ENCODE peak calls at places on chromosomes 12 and 14, in four cellular contexts. M is SK-N-SH, Y is GM12878, D is K562. P is an unnamed sample.

GRCh38 chr12:116426391-116427136 is 132.6 kb upstream of the MAP1LC3B2 start:
- DNase-seq in D (peak), M (peak), Y (no peak), P (peak)

GRCh38 chr12:131867891-131868675 is 26.3 kb upstream of the ULK1 start:
- DNase-seq in M (peak), Y (no peak), D (no peak), P (no peak)

GRCh38 chr12:131061041-131061806 is 107.5 kb downstream of the ADGRD1 start:
- DNase-seq in Y (peak), D (no peak), M (no peak), P (no peak)

GRCh38 chr12:107990325-107990724 is 138.8 kb upstream of the WSCD2 start:
- DNase-seq in D (peak), Y (no peak), M (peak), P (no peak)

GRCh38 chr12:45583011-45583657 is 146.4 kb upstream of the ARID2 start:
- DNase-seq in Y (no peak), D (no peak), M (peak), P (no peak)

GRCh38 chr12:121438905-121439304 is 39.0 kb downstream of the RNF34 start:
- DNase-seq in D (no peak), Y (no peak), M (no peak), P (no peak)

GRCh38 chr14:52268191-52269061 is 928 bp downstream of the PTGDR start:
- DNase-seq in Y (no peak), D (no peak), M (peak), P (peak)

GRCh38 chr12:78241472-78241871 is 410.8 kb downstream of the NAV3 start:
- DNase-seq in M (no peak), Y (no peak), D (no peak), P (no peak)

GRCh38 chr14:60738843-60739508 is 4.4 kb downstream of the MNAT1 start:
- DNase-seq in D (no peak), M (no peak), Y (no peak), P (no peak)

GRCh38 chr14:76985540-76986260 is 42.8 kb downstream of the IRF2BPL start:
- DNase-seq in D (no peak), M (no peak), Y (no peak), P (peak)

GRCh38 chr12:6860116-6860515 is 7.2 kb upstream of the TPI1 start:
- DNase-seq in Y (no peak), M (no peak), D (no peak), P (no peak)

GRCh38 chr14:37587438-37587837 is 7.6 kb downstream of the FOXA1 start:
- DNase-seq in Y (no peak), M (no peak), D (no peak), P (no peak)

GRCh38 chr12:27208414-27208750 is 35.7 kb upstream of the STK38L start:
- DNase-seq in D (no peak), M (no peak), Y (no peak), P (no peak)

GRCh38 chr12:27123642-27124041 is 41.3 kb upstream of the C12orf71 start:
- DNase-seq in Y (no peak), M (peak), D (peak), P (no peak)

GRCh38 chr14:104001003-104001402 is 58.7 kb upstream of the RD3L start:
- DNase-seq in M (peak), D (peak), Y (no peak), P (no peak)

GRCh38 chr14:53780156-53780555 is 176.5 kb downstream of the BMP4 start:
- DNase-seq in M (no peak), D (no peak), Y (no peak), P (no peak)

GRCh38 chr14:70802379-70802778 is 6.9 kb downstream of the MAP3K9 start:
- DNase-seq in Y (no peak), D (no peak), M (no peak), P (no peak)

GRCh38 chr12:119102274-119102673 is 76.5 kb upstream of the HSPB8 start:
- DNase-seq in D (no peak), Y (no peak), M (no peak), P (no peak)

GRCh38 chr12:106205208-106206069 is 42.4 kb downstream of the CKAP4 start:
- DNase-seq in M (no peak), Y (no peak), D (no peak), P (no peak)

GRCh38 chr12:53492830-53493609 is 6.2 kb downstream of the MAP3K12 start:
- DNase-seq in M (peak), D (peak), Y (peak), P (peak)

GRCh38 chr12:28998662-28999120 is 150.4 kb upstream of the FAR2 start:
- DNase-seq in M (peak), D (peak), Y (no peak), P (no peak)

GRCh38 chr12:22543246-22544037 is 900 bp downstream of the C2CD5 start:
- DNase-seq in Y (peak), M (no peak), D (peak), P (peak)

GRCh38 chr14:68527329-68527851 is 265.5 kb downstream of the ZFP36L1 start:
- DNase-seq in M (no peak), D (no peak), Y (no peak), P (no peak)

GRCh38 chr14:46058964-46059580 is 592.5 kb downstream of the RPL10L start:
- DNase-seq in M (no peak), Y (peak), D (no peak), P (no peak)

GRCh38 chr12:57219993-57220728 is 3.6 kb downstream of the NXPH4 start:
- DNase-seq in M (peak), Y (no peak), D (no peak), P (peak)

GRCh38 chr12:53097207-53097563 is 282 bp upstream of the IGFBP6 start:
- DNase-seq in D (no peak), Y (no peak), M (peak), P (no peak)

GRCh38 chr12:116975779-116976393 is 65.1 kb downstream of the FBXW8 start:
- DNase-seq in M (no peak), Y (no peak), D (no peak), P (no peak)

GRCh38 chr12:32947203-32947795 is 50.7 kb upstream of the PKP2 start:
- DNase-seq in Y (no peak), M (peak), D (peak), P (no peak)

GRCh38 chr12:11486623-11487444 is 91.5 kb upstream of the PRB2 start:
- DNase-seq in D (peak), Y (peak), M (peak), P (no peak)

GRCh38 chr14:81221579-81222102 is 882 bp upstream of the GTF2A1 start:
- DNase-seq in M (no peak), D (no peak), Y (no peak), P (no peak)

GRCh38 chr12:22529281-22530060 is 14.9 kb downstream of the C2CD5 start:
- DNase-seq in Y (no peak), D (peak), M (peak), P (no peak)

GRCh38 chr12:37672655-37673260 is 643.8 kb upstream of the ALG10B start:
- DNase-seq in Y (no peak), D (peak), M (no peak), P (no peak)

GRCh38 chr14:70822706-70823185 is 13.4 kb upstream of the MAP3K9 start:
- DNase-seq in D (no peak), M (peak), Y (no peak), P (peak)

GRCh38 chr14:94728950-94729349 is 41.0 kb downstream of the GSC start:
- DNase-seq in D (no peak), M (no peak), Y (no peak), P (no peak)

DNA sequence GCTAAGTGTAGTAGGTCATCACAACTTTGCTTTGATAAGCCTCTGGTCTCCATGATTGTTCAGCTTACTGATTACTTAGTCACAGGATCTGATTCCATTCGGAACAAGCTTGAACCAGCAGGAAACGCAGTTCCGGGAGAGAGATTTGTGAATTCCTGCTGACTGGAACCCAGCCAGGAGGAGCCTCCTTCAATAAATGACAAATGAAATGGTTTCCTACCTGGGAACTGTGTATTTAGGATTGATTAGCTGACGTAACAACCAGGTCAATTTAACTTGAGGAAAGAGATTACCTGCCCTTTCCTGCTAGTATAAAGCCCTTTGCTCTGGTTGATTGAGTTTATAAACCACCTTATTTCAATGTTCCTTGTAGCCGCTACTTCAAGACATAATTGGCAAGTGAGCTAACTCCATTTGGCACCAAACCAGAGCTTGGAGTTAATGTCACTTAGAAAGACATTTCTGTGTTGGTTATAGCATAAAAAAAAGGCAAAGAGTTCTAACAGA is 35.1 kb upstream of the KCNH3 start:
- DNase-seq in Y (no peak), D (no peak), M (no peak), P (no peak)
- H3K9ac ChIP-seq in Y (no peak), D (no peak), M (peak), P (no peak)

DNA sequence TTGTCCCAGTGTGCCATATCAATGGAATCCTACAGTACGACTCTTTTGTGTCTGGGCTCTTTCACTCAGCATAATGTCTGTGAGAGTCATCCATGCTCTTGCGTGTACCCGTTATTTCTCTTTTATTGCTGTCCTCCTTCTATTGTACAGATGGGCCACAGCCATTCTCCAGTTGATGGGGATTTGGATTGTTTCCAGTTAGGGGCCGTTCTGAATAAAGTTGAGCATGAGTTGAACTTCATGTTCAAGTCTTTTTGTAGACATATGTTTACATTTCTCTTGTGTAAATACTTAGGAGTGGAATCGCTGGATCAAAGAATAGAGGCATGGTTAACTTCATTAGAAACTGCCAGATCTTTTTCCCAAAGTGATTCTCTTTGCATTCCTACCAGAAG is 38.4 kb downstream of the MYO1H start:
- DNase-seq in Y (no peak), D (no peak), M (no peak), P (no peak)
- TF ChIP-seq NRF1 in Y (no peak), D (no peak), M (no peak), P (no peak)

DNA sequence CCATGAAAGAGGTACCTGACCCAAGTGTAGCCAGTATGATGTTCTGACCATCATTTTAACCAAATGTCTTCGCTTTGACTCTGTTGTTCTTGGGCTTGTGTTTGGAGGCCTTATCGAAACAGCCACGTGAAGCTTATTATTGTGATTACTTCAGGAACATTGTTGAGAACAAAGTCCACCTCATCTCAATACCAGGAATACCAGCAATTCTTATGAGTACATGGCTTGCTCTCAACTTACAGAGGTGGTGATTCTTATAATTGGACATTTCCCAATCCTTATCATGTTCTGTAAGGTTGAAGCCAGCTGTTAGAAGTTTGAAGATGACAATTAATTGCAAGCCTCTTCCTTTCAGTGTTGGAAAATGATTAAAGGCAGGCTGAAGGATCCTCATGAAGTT is 21.8 kb upstream of the RPS6KA5 start:
- DNase-seq in M (no peak), D (no peak), Y (no peak), P (no peak)
- H3K9ac ChIP-seq in M (no peak), D (no peak), Y (no peak), P (no peak)

GRCh38 chr12:1810201-1810930 is 10.0 kb upstream of the LRTM2 start:
- DNase-seq in D (peak), Y (no peak), M (no peak), P (no peak)

GRCh38 chr12:1808036-1808797 is 12.1 kb upstream of the LRTM2 start:
- DNase-seq in M (no peak), Y (no peak), D (no peak), P (no peak)

GRCh38 chr12:1809606-1810140 is 10.7 kb upstream of the LRTM2 start:
- DNase-seq in M (no peak), Y (no peak), D (peak), P (no peak)

GRCh38 chr12:1807489-1807888 is 12.9 kb upstream of the LRTM2 start:
- DNase-seq in Y (no peak), D (no peak), M (no peak), P (no peak)

DNA sequence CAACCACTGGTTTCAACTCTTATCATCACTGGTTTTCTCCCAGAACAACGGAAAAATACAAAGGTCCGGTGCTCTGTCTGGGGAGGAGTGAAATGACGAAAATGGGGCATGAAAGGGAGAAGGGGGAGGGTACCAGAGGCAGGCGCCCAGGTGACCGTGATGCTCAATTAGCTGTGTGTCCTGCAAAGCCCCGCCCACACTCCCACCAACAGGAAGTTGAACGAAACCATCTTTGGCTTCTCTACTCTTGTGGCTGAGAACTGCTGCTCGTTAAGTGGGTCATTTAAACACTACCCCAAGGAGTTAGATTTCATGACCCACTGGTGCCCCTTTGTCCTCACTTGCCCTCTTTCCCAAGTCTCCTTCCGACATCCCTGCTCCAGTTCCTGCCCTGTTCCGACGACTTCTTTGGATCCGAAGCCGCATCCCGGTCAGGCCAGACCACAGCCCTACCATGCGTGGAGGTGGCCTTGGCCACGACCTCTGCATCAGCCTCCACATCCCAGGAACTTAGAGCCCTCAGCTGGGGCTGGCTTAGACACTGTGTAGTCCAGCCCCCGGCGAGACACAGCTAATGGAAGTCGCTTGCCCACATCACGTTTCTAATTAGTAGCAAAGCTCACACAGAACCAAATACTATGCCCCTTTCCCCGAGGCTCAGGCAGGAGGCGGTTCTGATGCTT is 11.4 kb upstream of the LRTM2 start:
- DNase-seq in Y (no peak), D (no peak), M (no peak), P (no peak)
- TF ChIP-seq NRF1 in Y (no peak), D (no peak), M (no peak), P (no peak)

GRCh38 chr14:51155331-51155730 is 60.4 kb upstream of the TRIM9 start:
- DNase-seq in D (no peak), Y (no peak), M (no peak), P (no peak)
- H3K9ac ChIP-seq in D (no peak), Y (no peak), M (no peak), P (no peak)

GRCh38 chr14:96122496-96122895 is 82.1 kb upstream of the BDKRB2 start:
- DNase-seq in Y (no peak), M (no peak), D (no peak), P (no peak)

GRCh38 chr14:96129128-96129736 is 75.4 kb upstream of the BDKRB2 start:
- DNase-seq in Y (no peak), D (no peak), M (no peak), P (no peak)

GRCh38 chr14:96126783-96127271 is 77.8 kb upstream of the BDKRB2 start:
- DNase-seq in M (no peak), Y (no peak), D (no peak), P (no peak)

GRCh38 chr14:96126339-96126770 is 78.3 kb upstream of the BDKRB2 start:
- DNase-seq in M (no peak), Y (peak), D (no peak), P (no peak)

GRCh38 chr14:96125536-96125935 is 79.1 kb upstream of the BDKRB2 start:
- DNase-seq in Y (no peak), M (no peak), D (no peak), P (no peak)
- TF ChIP-seq NRF1 in Y (no peak), M (no peak), D (no peak), P (no peak)

GRCh38 chr14:44959538-44959937 is 2.2 kb downstream of the KLHL28 start:
- DNase-seq in M (no peak), D (no peak), Y (no peak), P (no peak)
- H3K9ac ChIP-seq in M (peak), D (no peak), Y (peak), P (no peak)